ENCODE peak calls at places on chromosomes 12 and 14, in five cellular contexts. L is IMR-90, I is H9, M is mesenchymal stem cell, D is H1. Z is an unnamed sample.

GRCh38 chr12:113647048-113647447 is 175.4 kb upstream of the LHX5 start:
- DNase-seq in L (no peak), I (no peak), M (no peak), D (peak), Z (no peak)

GRCh38 chr12:3233813-3234212 is 156.6 kb downstream of the TSPAN9 start:
- DNase-seq in L (no peak), I (no peak), M (no peak), D (no peak), Z (no peak)

GRCh38 chr12:68345763-68346162 is 13.6 kb upstream of the MDM1 start:
- DNase-seq in L (no peak), I (no peak), M (no peak), D (no peak), Z (no peak)

GRCh38 chr12:24899503-24900098 is 49.3 kb downstream of the BCAT1 start:
- DNase-seq in L (no peak), I (no peak), M (no peak), D (no peak), Z (no peak)

GRCh38 chr12:109586385-109587296 is 13.0 kb downstream of the MVK start:
- DNase-seq in L (no peak), I (no peak), M (no peak), D (no peak), Z (no peak)

GRCh38 chr14:104292084-104292970 is 153.9 kb downstream of the KIF26A start:
- DNase-seq in L (no peak), I (peak), M (no peak), D (no peak), Z (no peak)

GRCh38 chr12:112176321-112177010 is 51.1 kb downstream of the TRAFD1 start:
- DNase-seq in L (no peak), I (no peak), M (no peak), D (no peak), Z (no peak)

GRCh38 chr14:25896777-25897176 is 701.1 kb downstream of the NOVA1 start:
- DNase-seq in L (no peak), I (peak), M (no peak), D (no peak), Z (no peak)

GRCh38 chr12:2960996-2961616 is 1.9 kb downstream of the TEAD4 start:
- DNase-seq in L (peak), I (no peak), M (peak), D (peak), Z (no peak)

GRCh38 chr12:64142382-64142781 is 79.7 kb downstream of the KICS2 start:
- DNase-seq in L (no peak), I (no peak), M (no peak), D (no peak), Z (no peak)

GRCh38 chr12:5014269-5014668 is 29.4 kb upstream of the KCNA5 start:
- DNase-seq in L (peak), I (no peak), M (no peak), D (no peak), Z (no peak)

GRCh38 chr12:72889791-72890190 is 617.6 kb downstream of the TRHDE start:
- DNase-seq in L (no peak), I (no peak), M (no peak), D (no peak), Z (peak)

GRCh38 chr12:80622271-80622670 is 85.2 kb upstream of the MYF6 start:
- DNase-seq in L (no peak), I (no peak), M (no peak), D (no peak), Z (no peak)

GRCh38 chr14:102775855-102776760 is 1.1 kb upstream of the TRAF3 start:
- DNase-seq in L (peak), I (peak), M (peak), D (no peak), Z (no peak)

GRCh38 chr12:64083285-64084210 is 138.5 kb downstream of the KICS2 start:
- DNase-seq in L (peak), I (no peak), M (peak), D (no peak), Z (no peak)

GRCh38 chr12:70456953-70457352 is 90.9 kb downstream of the KCNMB4 start:
- DNase-seq in L (no peak), I (no peak), M (no peak), D (no peak), Z (no peak)

GRCh38 chr12:30797689-30798088 is 42.9 kb upstream of the CAPRIN2 start:
- DNase-seq in L (no peak), I (no peak), M (no peak), D (no peak), Z (no peak)

GRCh38 chr14:39212034-39212433 is 21.7 kb upstream of the MIA2 start:
- DNase-seq in L (no peak), I (no peak), M (no peak), D (no peak), Z (no peak)

GRCh38 chr12:87836190-87836589 is 193.0 kb downstream of the C12orf50 start:
- DNase-seq in L (no peak), I (no peak), M (no peak), D (no peak), Z (no peak)

GRCh38 chr14:75928587-75929230 is 53.1 kb downstream of the TGFB3 start:
- DNase-seq in L (peak), I (no peak), M (no peak), D (no peak), Z (no peak)

GRCh38 chr12:41701943-41702601 is 442.6 kb downstream of the GXYLT1 start:
- DNase-seq in L (no peak), I (no peak), M (peak), D (no peak), Z (no peak)

GRCh38 chr12:121534495-121535148 is 46.2 kb downstream of the KDM2B start:
- DNase-seq in L (no peak), I (peak), M (no peak), D (peak), Z (no peak)

GRCh38 chr12:104108755-104109445 is 29.1 kb downstream of the NFYB start:
- DNase-seq in L (peak), I (peak), M (peak), D (peak), Z (peak)

GRCh38 chr12:100579844-100580243 is 6.4 kb downstream of the GAS2L3 start:
- DNase-seq in L (no peak), I (no peak), M (no peak), D (no peak), Z (no peak)

GRCh38 chr14:89399594-89400068 is 17.4 kb downstream of the FOXN3 start:
- DNase-seq in L (peak), I (peak), M (peak), D (peak), Z (peak)

GRCh38 chr12:94870511-94870910 is 133.0 kb downstream of the NDUFA12 start:
- DNase-seq in L (no peak), I (no peak), M (no peak), D (no peak), Z (no peak)

GRCh38 chr14:39232554-39233415 is 930 bp upstream of the MIA2 start:
- DNase-seq in L (peak), I (no peak), M (peak), D (no peak), Z (no peak)

GRCh38 chr12:47896633-47897032 is 8.2 kb downstream of the VDR start:
- DNase-seq in L (no peak), I (no peak), M (no peak), D (no peak), Z (no peak)

GRCh38 chr12:51028126-51028810 is 2.1 kb upstream of the SLC11A2 start:
- DNase-seq in L (peak), I (peak), M (peak), D (no peak), Z (peak)

GRCh38 chr14:52741865-52742264 is 11.9 kb downstream of the STYX start:
- DNase-seq in L (peak), I (no peak), M (no peak), D (no peak), Z (no peak)

GRCh38 chr14:20680843-20681347 is 3.5 kb upstream of the RNASE4 start:
- DNase-seq in L (no peak), I (no peak), M (no peak), D (no peak), Z (no peak)

GRCh38 chr14:20332946-20333782 is at the start of gene CCNB1IP1:
- DNase-seq in L (peak), I (peak), M (peak), D (peak), Z (peak)

GRCh38 chr14:92638266-92638665 is 110.2 kb downstream of the LGMN start:
- DNase-seq in L (no peak), I (no peak), M (no peak), D (no peak), Z (no peak)

GRCh38 chr14:61706096-61706690 is 10.9 kb downstream of the HIF1A start:
- DNase-seq in L (no peak), I (no peak), M (no peak), D (no peak), Z (no peak)

GRCh38 chr12:51183816-51184215 is 10.9 kb upstream of the TFCP2 start:
- DNase-seq in L (peak), I (no peak), M (peak), D (no peak), Z (no peak)

GRCh38 chr14:96582641-96582980 is 80.4 kb downstream of the PAPOLA start:
- DNase-seq in L (no peak), I (peak), M (no peak), D (no peak), Z (no peak)

GRCh38 chr12:130838284-130838950 is 633 bp downstream of the STX2 start:
- DNase-seq in L (no peak), I (peak), M (peak), D (peak), Z (peak)

GRCh38 chr14:103393687-103394626 is 8.7 kb downstream of the MARK3 start:
- DNase-seq in L (peak), I (no peak), M (peak), D (no peak), Z (no peak)

GRCh38 chr12:55675671-55676070 is 32.0 kb downstream of the ITGA7 start:
- DNase-seq in L (no peak), I (no peak), M (no peak), D (no peak), Z (no peak)

GRCh38 chr14:57480044-57480443 is 13.6 kb downstream of the CCDC198 start:
- DNase-seq in L (no peak), I (no peak), M (peak), D (no peak), Z (no peak)
- H2BK15ac ChIP-seq in L (no peak), I (no peak), M (no peak), D (no peak), Z (no peak)

DNA sequence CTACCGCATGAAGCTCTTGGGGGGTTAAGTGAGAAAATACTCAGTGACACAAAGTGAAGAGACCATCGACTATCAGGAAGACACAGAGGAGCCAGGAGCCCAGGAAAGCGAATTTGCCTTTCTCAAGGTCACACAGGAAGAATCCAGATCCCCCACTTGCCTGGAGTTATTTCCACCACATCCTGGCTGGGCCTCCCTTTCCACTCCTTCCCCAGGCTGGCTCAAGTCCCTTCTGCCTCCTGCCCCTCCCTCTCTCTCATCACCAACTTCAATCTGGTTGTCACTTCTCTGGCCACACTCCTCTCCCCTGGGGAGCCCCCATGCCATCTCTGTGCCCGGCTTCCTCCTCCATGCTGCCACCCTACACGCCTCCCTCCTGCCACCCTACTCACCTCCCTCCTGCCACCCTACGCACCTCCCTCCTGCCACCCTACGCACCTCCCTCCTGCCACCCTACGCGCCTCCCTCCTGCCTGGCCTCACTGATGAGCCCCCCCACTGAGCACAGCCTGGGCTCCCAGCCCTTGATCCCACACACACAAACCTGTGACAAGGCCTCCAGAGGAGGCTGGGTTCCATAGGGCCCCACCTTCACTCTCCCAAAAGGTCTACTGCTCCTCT is 6.3 kb downstream of the SCNN1A start:
- DNase-seq in L (no peak), I (no peak), M (no peak), D (no peak), Z (no peak)
- H3K14ac ChIP-seq in L (no peak), I (no peak), M (peak), D (no peak), Z (no peak)

GRCh38 chr14:81313200-81313599 is 86.9 kb downstream of the STON2 start:
- DNase-seq in L (no peak), I (no peak), M (no peak), D (no peak), Z (no peak)
- H2BK15ac ChIP-seq in L (no peak), I (no peak), M (no peak), D (no peak), Z (no peak)

GRCh38 chr14:34106310-34106709 is 155.4 kb upstream of the EGLN3 start:
- DNase-seq in L (no peak), I (no peak), M (no peak), D (no peak), Z (no peak)

GRCh38 chr14:34104750-34105397 is 154.0 kb upstream of the EGLN3 start:
- DNase-seq in L (no peak), I (no peak), M (no peak), D (no peak), Z (no peak)

GRCh38 chr14:34098985-34099349 is 148.1 kb upstream of the EGLN3 start:
- DNase-seq in L (no peak), I (no peak), M (no peak), D (no peak), Z (no peak)

GRCh38 chr14:34099630-34100029 is 148.8 kb upstream of the EGLN3 start:
- DNase-seq in L (no peak), I (no peak), M (no peak), D (no peak), Z (no peak)

DNA sequence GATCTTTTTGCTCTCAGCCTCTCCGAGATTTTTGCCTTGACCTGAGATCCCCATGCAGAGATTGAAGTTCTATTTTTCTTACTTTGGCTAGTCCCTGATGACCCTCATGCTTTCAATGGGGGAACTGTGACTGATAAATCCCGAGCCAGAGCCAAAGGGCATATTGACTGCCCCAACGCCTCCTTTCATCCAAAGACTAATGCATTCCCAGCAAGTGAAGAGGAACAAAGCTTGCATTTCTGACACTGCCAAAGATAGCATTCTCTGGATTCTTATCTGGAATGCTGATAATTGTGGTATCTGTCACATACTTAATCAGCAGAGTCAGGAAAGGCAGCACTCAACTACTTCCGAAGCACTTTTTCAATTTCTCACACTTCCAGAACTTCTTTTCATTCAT is 152.3 kb upstream of the EGLN3 start:
- DNase-seq in L (no peak), I (no peak), M (no peak), D (no peak), Z (no peak)
- H3K14ac ChIP-seq in L (no peak), I (no peak), M (no peak), D (no peak), Z (no peak)

GRCh38 chr14:22510527-22511110 is 78.4 kb downstream of the DAD1 start:
- DNase-seq in L (peak), I (no peak), M (peak), D (no peak), Z (no peak)

GRCh38 chr14:22508662-22509035 is 80.4 kb downstream of the DAD1 start:
- DNase-seq in L (no peak), I (no peak), M (no peak), D (no peak), Z (no peak)

GRCh38 chr14:22508150-22508457 is 80.9 kb downstream of the DAD1 start:
- DNase-seq in L (no peak), I (no peak), M (no peak), D (no peak), Z (no peak)

GRCh38 chr14:22509036-22509709 is 79.9 kb downstream of the DAD1 start:
- DNase-seq in L (no peak), I (no peak), M (no peak), D (no peak), Z (no peak)

GRCh38 chr14:22509751-22510300 is 79.2 kb downstream of the DAD1 start:
- DNase-seq in L (no peak), I (no peak), M (no peak), D (no peak), Z (no peak)
- H2BK15ac ChIP-seq in L (no peak), I (no peak), M (no peak), D (no peak), Z (no peak)